ENCODE peak calls at places on chromosomes 11 and 22, in six cellular contexts. Q is PC-3, N is H9, C is tibial nerve, V is A549, H is psoas muscle. R is an unnamed sample.

GRCh38 chr11:116225236-116225635 is 547.6 kb downstream of the BUD13 start:
- DNase-seq in Q (no peak), N (no peak), C (no peak), V (no peak), H (no peak), R (no peak)

GRCh38 chr22:50074551-50075042 is 10.6 kb downstream of the MLC1 start:
- DNase-seq in Q (no peak), N (peak), C (no peak), V (no peak), H (no peak), R (peak)

GRCh38 chr11:111001986-111002616 is 243.4 kb upstream of the POU2AF2 start:
- DNase-seq in Q (peak), N (no peak), C (no peak), V (no peak), H (no peak), R (peak)

GRCh38 chr22:24323695-24324094 is 53.1 kb downstream of the SPECC1L start:
- DNase-seq in Q (no peak), N (no peak), C (no peak), V (no peak), H (no peak), R (no peak)

GRCh38 chr11:133504906-133505305 is 27.4 kb downstream of the OPCML start:
- DNase-seq in Q (no peak), N (peak), C (no peak), V (no peak), H (no peak), R (no peak)

GRCh38 chr11:44229003-44229570 is 80.9 kb downstream of the ALX4 start:
- DNase-seq in Q (peak), N (no peak), C (no peak), V (no peak), H (no peak), R (no peak)

GRCh38 chr11:130148927-130149326 is 10.7 kb upstream of the ST14 start:
- DNase-seq in Q (no peak), N (no peak), C (no peak), V (no peak), H (no peak), R (no peak)

GRCh38 chr11:86728562-86728961 is 56.1 kb upstream of the ME3 start:
- DNase-seq in Q (no peak), N (no peak), C (no peak), V (no peak), H (no peak), R (no peak)

GRCh38 chr22:30015229-30015797 is 65.0 kb upstream of the HORMAD2 start:
- DNase-seq in Q (peak), N (no peak), C (no peak), V (no peak), H (no peak), R (peak)

GRCh38 chr11:123174196-123175183 is 20.6 kb downstream of the CLMP start:
- DNase-seq in Q (peak), N (no peak), C (peak), V (peak), H (peak), R (peak)

GRCh38 chr11:96065379-96065778 is 141.5 kb upstream of the MTMR2 start:
- DNase-seq in Q (peak), N (no peak), C (no peak), V (no peak), H (no peak), R (no peak)

GRCh38 chr22:38725900-38726655 is 20.3 kb downstream of the GTPBP1 start:
- DNase-seq in Q (no peak), N (no peak), C (no peak), V (no peak), H (no peak), R (no peak)

GRCh38 chr11:130635937-130636336 is 187.5 kb downstream of the ADAMTS15 start:
- DNase-seq in Q (peak), N (no peak), C (no peak), V (peak), H (no peak), R (peak)

GRCh38 chr11:20611892-20612291 is 12.5 kb downstream of the SLC6A5 start:
- DNase-seq in Q (no peak), N (no peak), C (no peak), V (no peak), H (no peak), R (peak)

DNA sequence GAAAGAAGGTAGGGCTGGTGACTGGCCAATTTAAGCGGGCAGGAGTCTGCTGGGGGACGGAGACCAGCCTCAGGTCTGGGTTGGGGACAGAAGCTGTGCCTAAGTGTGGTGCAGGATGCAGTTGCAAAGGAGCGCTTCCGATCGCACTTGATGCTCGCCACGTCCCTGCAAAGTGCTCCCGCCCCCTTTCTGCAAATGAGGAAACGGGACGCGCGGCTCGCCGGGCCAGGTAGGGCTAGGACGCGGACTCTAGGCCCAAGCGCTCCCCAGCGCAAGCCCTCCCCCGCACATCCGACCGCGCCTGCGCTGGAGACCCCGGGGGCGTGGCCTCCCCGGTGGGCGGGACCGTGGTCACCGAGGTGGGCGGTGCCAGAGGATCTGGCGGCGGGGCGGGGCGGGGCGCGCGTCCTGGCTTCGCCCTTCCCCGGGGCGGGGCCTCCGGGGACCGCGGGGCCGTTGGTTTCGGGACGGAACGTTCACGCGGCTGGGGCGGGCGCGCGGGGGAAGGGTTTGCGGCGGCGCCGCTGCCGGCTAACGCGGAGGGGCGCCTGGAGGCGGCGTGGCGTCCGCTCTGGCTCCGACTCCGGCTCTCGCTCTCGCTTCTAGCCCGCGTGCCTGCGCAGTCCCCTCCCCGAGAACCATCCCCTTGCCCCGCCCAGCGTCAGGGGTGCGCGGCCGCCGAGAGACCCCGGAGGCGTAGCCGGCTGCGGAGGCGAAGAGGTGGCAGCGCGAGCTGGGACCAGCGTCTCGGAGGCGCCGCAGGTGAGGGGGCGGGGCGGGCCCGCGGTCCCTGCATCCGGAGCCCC is at the start of gene FAM118A:
- DNase-seq in Q (peak), N (peak), C (peak), V (peak), H (peak), R (peak)
- TF ChIP-seq CTCF in Q (no peak), N (no peak), C (no peak), V (no peak), H (no peak), R (no peak)

GRCh38 chr22:43827336-43827735 is 15.2 kb upstream of the EFCAB6 start:
- DNase-seq in Q (no peak), N (no peak), C (no peak), V (no peak), H (no peak), R (no peak)

GRCh38 chr22:43827926-43828710 is 16.0 kb upstream of the EFCAB6 start:
- DNase-seq in Q (no peak), N (peak), C (no peak), V (peak), H (no peak), R (no peak)

GRCh38 chr22:43824724-43825485 is 12.8 kb upstream of the EFCAB6 start:
- DNase-seq in Q (no peak), N (peak), C (no peak), V (no peak), H (no peak), R (no peak)

GRCh38 chr22:43825651-43826050 is 13.5 kb upstream of the EFCAB6 start:
- DNase-seq in Q (no peak), N (peak), C (no peak), V (no peak), H (no peak), R (no peak)

DNA sequence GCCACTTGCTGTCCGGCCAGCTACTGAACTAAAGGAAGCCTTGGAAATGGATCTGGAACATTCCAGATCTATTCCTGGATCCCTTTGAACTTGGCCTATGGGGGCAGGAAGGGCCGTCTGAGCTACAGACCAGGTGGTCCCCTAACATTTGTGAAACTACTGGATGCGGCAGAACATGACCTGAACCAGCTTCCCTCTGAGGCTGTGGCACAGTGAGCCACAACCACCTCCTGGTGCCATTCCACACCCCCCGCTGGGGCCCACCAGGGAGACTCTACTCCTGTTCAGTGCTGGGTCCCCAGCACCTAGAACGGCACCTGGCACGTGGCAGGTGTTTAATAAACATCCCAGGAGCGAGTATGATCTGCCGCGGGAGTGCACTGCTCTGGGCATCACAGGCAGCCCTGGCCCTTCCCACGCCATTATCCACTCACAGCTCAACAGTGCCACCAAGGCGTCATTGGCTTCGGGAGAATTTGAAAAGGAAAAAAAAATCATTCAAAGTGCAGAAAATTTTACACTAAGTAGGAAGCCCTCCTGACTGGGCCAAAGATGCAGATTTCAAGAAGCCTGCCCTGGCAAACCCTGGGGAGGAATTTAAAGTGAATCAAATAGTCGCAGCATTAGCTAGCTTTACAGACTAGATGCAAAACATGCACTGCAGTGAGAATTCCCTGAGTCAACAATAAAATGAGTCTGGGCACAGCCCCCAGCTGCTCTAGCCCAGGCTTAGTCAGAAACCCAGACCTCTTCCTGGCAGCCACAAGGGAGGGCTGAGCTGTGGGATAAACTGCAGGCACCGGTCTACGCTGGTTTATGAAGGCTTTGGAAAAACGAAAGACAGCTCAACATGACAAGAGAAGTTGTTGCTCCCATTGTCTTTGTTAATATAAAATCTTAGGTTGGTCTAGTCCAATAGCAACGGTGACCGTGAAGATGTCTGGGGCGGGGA is 14.3 kb upstream of the EFCAB6 start:
- DNase-seq in Q (peak), N (peak), C (no peak), V (peak), H (no peak), R (peak)
- TF ChIP-seq CTCF in Q (peak), N (no peak), C (no peak), V (peak), H (no peak), R (peak)

GRCh38 chr11:17267576-17267975 is 9.0 kb upstream of the NUCB2 start:
- DNase-seq in Q (peak), N (no peak), C (no peak), V (peak), H (no peak), R (peak)
- TF ChIP-seq CTCF in Q (peak), N (no peak), C (no peak), V (peak), H (no peak), R (no peak)

DNA sequence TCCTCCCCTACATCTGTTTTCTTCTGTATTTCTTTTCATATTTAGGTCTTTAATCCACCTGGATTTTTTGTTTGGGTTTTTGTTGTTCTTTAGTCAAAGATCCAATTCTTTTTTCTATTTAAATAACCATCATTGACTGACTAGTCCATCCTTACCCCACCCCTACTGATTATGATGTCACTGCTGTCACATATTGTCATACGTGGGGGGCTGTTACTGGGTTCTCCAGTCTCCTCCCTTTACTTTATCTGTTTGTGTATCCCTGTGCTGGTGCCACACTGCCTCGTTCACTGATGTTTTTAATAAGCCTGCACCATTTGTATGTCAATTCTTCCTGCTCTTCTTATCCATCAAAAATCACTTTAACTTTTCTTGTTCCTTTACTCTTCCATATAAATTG is 6.9 kb upstream of the DCPS start:
- DNase-seq in Q (no peak), N (no peak), C (no peak), V (no peak), H (no peak), R (no peak)
- TF ChIP-seq CTCF in Q (no peak), N (no peak), C (no peak), V (no peak), H (no peak), R (no peak)

DNA sequence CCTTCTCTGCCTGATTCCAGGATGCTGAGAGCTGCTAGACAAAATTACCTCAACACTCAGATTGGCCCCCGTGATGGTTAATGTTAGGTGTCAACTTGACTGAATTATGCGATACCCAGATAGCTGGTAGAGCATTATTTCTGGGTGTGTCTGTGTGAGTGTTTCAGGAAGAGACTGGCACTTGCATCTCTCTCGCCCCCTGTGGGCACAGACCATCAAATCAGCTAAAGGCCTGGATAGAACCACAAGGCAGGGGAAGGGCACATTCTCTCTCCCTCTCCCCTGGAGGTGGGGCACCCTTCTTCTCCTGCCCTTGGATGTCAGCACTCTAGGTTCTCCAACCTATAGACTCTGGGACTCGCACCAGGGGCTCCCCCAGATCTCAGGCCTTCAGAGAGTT is 79.7 kb downstream of the KIRREL3 start:
- DNase-seq in Q (no peak), N (peak), C (no peak), V (peak), H (no peak), R (no peak)
- TF ChIP-seq CTCF in Q (no peak), N (peak), C (no peak), V (no peak), H (no peak), R (no peak)

GRCh38 chr22:36003972-36004674 is 24.5 kb downstream of the RBFOX2 start:
- DNase-seq in Q (no peak), N (no peak), C (no peak), V (no peak), H (no peak), R (no peak)

GRCh38 chr22:35997438-35997837 is 31.2 kb downstream of the RBFOX2 start:
- DNase-seq in Q (no peak), N (no peak), C (no peak), V (no peak), H (no peak), R (no peak)

GRCh38 chr22:35998748-35999147 is 29.9 kb downstream of the RBFOX2 start:
- DNase-seq in Q (no peak), N (no peak), C (no peak), V (no peak), H (no peak), R (no peak)

GRCh38 chr22:36002861-36003260 is 25.8 kb downstream of the RBFOX2 start:
- DNase-seq in Q (no peak), N (no peak), C (no peak), V (no peak), H (no peak), R (no peak)

DNA sequence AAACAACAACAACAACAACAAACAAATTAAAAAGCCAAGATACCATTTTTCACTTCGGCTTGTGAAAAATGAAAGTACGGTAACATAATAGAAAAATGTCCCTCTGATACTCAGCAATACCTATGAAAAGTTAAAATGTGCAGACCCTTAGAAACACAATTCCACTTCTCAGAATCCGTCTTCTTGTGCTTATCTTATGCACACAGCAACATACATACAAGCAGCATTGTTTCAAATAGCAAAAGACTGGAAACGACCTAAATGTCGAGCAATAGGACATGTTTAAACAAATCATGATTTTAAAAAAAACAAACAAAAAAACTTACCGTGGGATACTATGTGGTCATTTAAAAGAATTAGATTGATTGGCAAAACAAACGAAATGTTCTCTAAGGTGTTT is 26.5 kb downstream of the RBFOX2 start:
- DNase-seq in Q (no peak), N (no peak), C (no peak), V (no peak), H (no peak), R (no peak)
- TF ChIP-seq CTCF in Q (no peak), N (no peak), C (no peak), V (no peak), H (no peak), R (no peak)

GRCh38 chr11:17807034-17807433 is 72.5 kb downstream of the KCNC1 start:
- DNase-seq in Q (no peak), N (no peak), C (no peak), V (no peak), H (no peak), R (no peak)

GRCh38 chr11:17810736-17811135 is 76.2 kb downstream of the KCNC1 start:
- DNase-seq in Q (peak), N (no peak), C (no peak), V (no peak), H (no peak), R (peak)

GRCh38 chr11:17811416-17811815 is 76.8 kb downstream of the KCNC1 start:
- DNase-seq in Q (no peak), N (no peak), C (no peak), V (no peak), H (no peak), R (no peak)

GRCh38 chr11:17812286-17813187 is 78.0 kb downstream of the KCNC1 start:
- DNase-seq in Q (peak), N (no peak), C (no peak), V (no peak), H (no peak), R (no peak)

DNA sequence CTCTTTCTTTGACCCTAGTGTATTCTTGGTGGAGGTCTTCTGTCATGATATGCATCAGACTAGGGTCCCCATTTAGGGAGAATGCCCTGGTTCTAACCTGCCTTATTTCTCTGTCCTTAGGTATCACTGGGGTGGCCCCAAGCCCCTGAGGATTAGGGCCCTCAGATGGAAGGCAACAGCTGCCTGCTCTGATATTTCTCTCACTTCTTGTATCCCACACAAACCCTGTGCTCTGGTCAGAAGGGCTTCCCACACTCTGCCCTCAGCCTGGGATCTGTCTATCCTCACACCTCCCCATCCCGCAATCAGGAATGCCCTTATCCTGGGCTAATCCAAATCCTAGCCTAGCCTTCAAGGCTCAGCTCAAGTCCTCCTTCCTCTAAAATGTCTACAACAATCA is 75.5 kb downstream of the KCNC1 start:
- DNase-seq in Q (no peak), N (no peak), C (no peak), V (no peak), H (no peak), R (no peak)
- TF ChIP-seq CTCF in Q (no peak), N (no peak), C (no peak), V (no peak), H (no peak), R (no peak)

GRCh38 chr11:2312232-2313042 is 10.6 kb downstream of the TSPAN32 start:
- DNase-seq in Q (peak), N (no peak), C (no peak), V (no peak), H (no peak), R (peak)
- TF ChIP-seq CTCF in Q (no peak), N (peak), C (no peak), V (no peak), H (no peak), R (no peak)

GRCh38 chr11:64849600-64850356 is 5.3 kb upstream of the CDC42BPG start:
- DNase-seq in Q (no peak), N (no peak), C (no peak), V (no peak), H (peak), R (no peak)
- TF ChIP-seq CTCF in Q (no peak), N (no peak), C (no peak), V (no peak), H (no peak), R (no peak)

GRCh38 chr11:33704240-33705002 is 3.8 kb upstream of the C11orf91 start:
- DNase-seq in Q (no peak), N (no peak), C (no peak), V (no peak), H (no peak), R (no peak)
- TF ChIP-seq CTCF in Q (peak), N (peak), C (no peak), V (no peak), H (no peak), R (no peak)